ENCODE peak calls at places on chromosome 22, in seven cellular contexts. Z is dermis microvascular lymphatic vessel endothelial cell; E is epithelial cell of proximal tubule; D is activated CD4-positive, alpha-beta T cell treated with anti-CD3 and anti-CD28 coated beads, Interleukin-2, amount 50 U/mL, for 24 hours; S is T-helper 9 cell; Y is transverse colon; B is stimulated activated CD8-positive, alpha-beta memory T cell treated with anti-CD3 and anti-CD28 coated beads, Interleukin-15, amount 100 ng/mL, for 4 hours. Q is an unnamed sample.

GRCh38 chr22:43592470-43592869 is 180.7 kb downstream of the MPPED1 start:
- DNase-seq in E (no peak), D (no peak), B (no peak), Y (no peak), Z (peak), S (no peak), Q (no peak)

GRCh38 chr22:25853078-25853477 is 111.1 kb downstream of the MYO18B start:
- DNase-seq in D (no peak), S (no peak), E (no peak), B (no peak), Y (no peak), Z (no peak), Q (no peak)

GRCh38 chr22:50009765-50010675 is 2.5 kb downstream of the IL17REL start:
- DNase-seq in E (no peak), Z (no peak), S (no peak), D (no peak), Y (peak), B (no peak), Q (no peak)

GRCh38 chr22:19940536-19941364 is 822 bp upstream of the COMT start:
- DNase-seq in D (no peak), Y (no peak), E (no peak), S (no peak), Z (no peak), B (no peak), Q (no peak)

GRCh38 chr22:22235564-22235963 is 9.0 kb upstream of the VPREB1 start:
- DNase-seq in E (peak), D (peak), S (peak), Y (peak), B (no peak), Z (peak), Q (peak)

GRCh38 chr22:22773427-22773826 is 114.2 kb upstream of the IGLL5 start:
- DNase-seq in B (no peak), E (no peak), Y (no peak), D (no peak), S (no peak), Z (no peak), Q (no peak)

GRCh38 chr22:37229805-37230672 is 14.0 kb downstream of the RAC2 start:
- DNase-seq in D (peak), Z (peak), S (peak), B (peak), E (no peak), Y (peak), Q (peak)

GRCh38 chr22:38348751-38349496 is 31.7 kb upstream of the CSNK1E start:
- DNase-seq in Z (no peak), S (no peak), B (no peak), Y (no peak), E (no peak), D (no peak), Q (no peak)

GRCh38 chr22:37186228-37186996 is 1.6 kb downstream of the C1QTNF6 start:
- DNase-seq in E (no peak), D (peak), Y (no peak), S (no peak), Z (peak), B (peak), Q (peak)

GRCh38 chr22:30857791-30858190 is 110.8 kb downstream of the MORC2 start:
- DNase-seq in E (no peak), S (no peak), Y (no peak), Z (no peak), B (no peak), D (no peak), Q (no peak)

GRCh38 chr22:24325105-24325757 is 54.6 kb downstream of the SPECC1L start:
- DNase-seq in E (peak), Y (no peak), D (peak), S (no peak), B (no peak), Z (peak), Q (peak)

GRCh38 chr22:23376256-23376655 is 195.9 kb downstream of the BCR start:
- DNase-seq in Z (peak), D (peak), E (no peak), B (no peak), Y (peak), S (no peak), Q (peak)

GRCh38 chr22:38203090-38203810 is 1.5 kb downstream of the MAFF start:
- DNase-seq in B (no peak), Y (peak), E (no peak), D (no peak), S (no peak), Z (peak), Q (peak)

GRCh38 chr22:46649176-46650077 is 29.2 kb downstream of the GRAMD4 start:
- DNase-seq in Z (no peak), E (no peak), D (no peak), Y (no peak), S (no peak), B (no peak), Q (peak)

GRCh38 chr22:48359613-48359965 is 1468.1 kb downstream of the BRD1 start:
- DNase-seq in B (no peak), D (no peak), E (no peak), Y (no peak), Z (no peak), S (no peak), Q (no peak)

GRCh38 chr22:23565942-23566715 is 14.0 kb downstream of the IGLL1 start:
- DNase-seq in Z (no peak), S (no peak), B (no peak), Y (no peak), D (no peak), E (no peak), Q (no peak)

GRCh38 chr22:37065961-37066360 is 14.4 kb downstream of the KCTD17 start:
- DNase-seq in B (no peak), Y (no peak), S (no peak), E (no peak), D (no peak), Z (no peak), Q (no peak)

GRCh38 chr22:20438678-20439492 is 1.3 kb upstream of the SCARF2 start:
- DNase-seq in B (no peak), S (no peak), Z (no peak), Y (no peak), E (no peak), D (no peak), Q (no peak)

GRCh38 chr22:46934172-46934745 is 171.8 kb downstream of the TBC1D22A start:
- DNase-seq in Z (no peak), Y (no peak), S (no peak), E (no peak), D (no peak), B (no peak), Q (no peak)

GRCh38 chr22:37417737-37418348 is 9.4 kb downstream of the ELFN2 start:
- DNase-seq in Z (no peak), S (no peak), Y (no peak), E (no peak), B (no peak), D (no peak), Q (no peak)

GRCh38 chr22:32202539-32203180 is 2.2 kb downstream of the RFPL2 start:
- DNase-seq in B (no peak), Y (peak), Z (peak), S (no peak), D (no peak), E (no peak), Q (peak)

GRCh38 chr22:46159777-46160176 is 9.5 kb downstream of the PPARA start:
- DNase-seq in S (no peak), E (no peak), B (no peak), D (no peak), Z (no peak), Y (no peak), Q (no peak)

GRCh38 chr22:27629908-27630733 is 171.4 kb downstream of the MN1 start:
- DNase-seq in S (no peak), E (no peak), D (no peak), B (no peak), Z (no peak), Y (no peak), Q (no peak)

GRCh38 chr22:41946360-41947180 is at the start of gene CENPM:
- DNase-seq in E (no peak), D (peak), S (peak), Z (peak), Y (peak), B (peak), Q (peak)

GRCh38 chr22:46652930-46653331 is 32.7 kb downstream of the GRAMD4 start:
- DNase-seq in Z (no peak), S (no peak), Y (no peak), E (no peak), B (no peak), D (no peak), Q (peak)

GRCh38 chr22:23774922-23775436 is 2.3 kb downstream of the MMP11 start:
- DNase-seq in Z (no peak), E (no peak), Y (no peak), S (no peak), D (no peak), B (no peak), Q (no peak)

GRCh38 chr22:39612811-39613548 is 42.4 kb downstream of the CACNA1I start:
- DNase-seq in D (no peak), S (no peak), Z (no peak), B (peak), E (no peak), Y (no peak), Q (no peak)

GRCh38 chr22:49240472-49240871 is 587.2 kb downstream of the BRD1 start:
- DNase-seq in E (no peak), D (no peak), S (no peak), B (no peak), Z (no peak), Y (no peak), Q (no peak)

GRCh38 chr22:39471421-39472141 is 14.8 kb downstream of the MGAT3 start:
- DNase-seq in E (peak), B (no peak), Z (peak), Y (peak), D (no peak), S (no peak), Q (peak)

GRCh38 chr22:43094085-43094484 is 4.9 kb upstream of the TTLL1 start:
- DNase-seq in S (no peak), Y (peak), E (no peak), D (no peak), Z (peak), B (no peak), Q (peak)

GRCh38 chr22:42906605-42907338 is 49.7 kb upstream of the ARFGAP3 start:
- DNase-seq in D (no peak), Y (no peak), E (no peak), Z (peak), B (no peak), S (no peak), Q (no peak)